ENCODE peak calls at places on chromosomes 7 and 10, in four cellular contexts. V is IMR-90, X is fibroblast of lung, Q is hepatocyte. L is an unnamed sample. For H3K36me3, the result is how much of the 10 kb centered on the place peaks cover.

GRCh38 chr7:28358423-28358868 is 53.9 kb upstream of the CREB5 start:
- DNase-seq in X (peak), Q (no peak), V (peak), L (peak)

GRCh38 chr7:131221061-131221460 is 106.6 kb upstream of the MKLN1 start:
- DNase-seq in V (no peak), X (no peak), Q (no peak), L (no peak)

GRCh38 chr7:98199131-98199530 is 12.1 kb upstream of the BHLHA15 start:
- DNase-seq in V (peak), Q (no peak), X (no peak), L (peak)

GRCh38 chr7:16428182-16428581 is 6.8 kb upstream of the CRPPA start:
- DNase-seq in V (no peak), X (no peak), Q (no peak), L (no peak)

GRCh38 chr10:1736180-1736971 is 949 bp downstream of the ADARB2 start:
- DNase-seq in Q (no peak), V (no peak), X (no peak), L (no peak)

GRCh38 chr10:91743460-91743859 is 54.8 kb upstream of the TNKS2 start:
- DNase-seq in X (no peak), V (no peak), Q (no peak), L (no peak)

GRCh38 chr10:93542358-93542791 is 24.1 kb upstream of the FFAR4 start:
- DNase-seq in Q (peak), X (peak), V (peak), L (peak)

GRCh38 chr7:28135296-28135695 is 45.3 kb downstream of the JAZF1 start:
- DNase-seq in V (no peak), X (peak), Q (no peak), L (no peak)

GRCh38 chr10:79028456-79029010 is 40.2 kb upstream of the ZMIZ1 start:
- DNase-seq in X (no peak), Q (no peak), V (no peak), L (no peak)

GRCh38 chr7:28292826-28293528 is 112.4 kb upstream of the JAZF1 start:
- DNase-seq in V (no peak), X (peak), Q (no peak), L (no peak)

GRCh38 chr10:70232155-70232858 is 922 bp downstream of the PPA1 start:
- DNase-seq in X (peak), Q (peak), V (peak), L (peak)

GRCh38 chr7:37448057-37448636 is 517 bp downstream of the ELMO1 start:
- DNase-seq in Q (no peak), V (no peak), X (no peak), L (no peak)

GRCh38 chr10:97163646-97164535 is 21.9 kb downstream of the SLIT1 start:
- DNase-seq in X (no peak), Q (no peak), V (no peak), L (no peak)

GRCh38 chr10:12010353-12010752 is 32.3 kb downstream of the UPF2 start:
- DNase-seq in V (no peak), Q (no peak), X (no peak), L (no peak)

GRCh38 chr10:12006671-12007070 is 35.9 kb downstream of the UPF2 start:
- DNase-seq in X (no peak), Q (no peak), V (no peak), L (no peak)
- H3K4me2 ChIP-seq in X (no peak), Q (no peak), V (no peak), L (no peak)

GRCh38 chr10:114304566-114305421 is 65.7 kb downstream of the VWA2 start:
- DNase-seq in X (no peak), Q (peak), V (no peak), L (no peak)

GRCh38 chr10:114301951-114302710 is 63.1 kb downstream of the VWA2 start:
- DNase-seq in X (no peak), V (no peak), Q (no peak), L (no peak)

GRCh38 chr10:114305521-114305925 is 66.5 kb downstream of the VWA2 start:
- DNase-seq in Q (no peak), X (no peak), V (no peak), L (no peak)

GRCh38 chr10:114303556-114303955 is 64.5 kb downstream of the VWA2 start:
- DNase-seq in Q (no peak), V (no peak), X (no peak), L (no peak)

DNA sequence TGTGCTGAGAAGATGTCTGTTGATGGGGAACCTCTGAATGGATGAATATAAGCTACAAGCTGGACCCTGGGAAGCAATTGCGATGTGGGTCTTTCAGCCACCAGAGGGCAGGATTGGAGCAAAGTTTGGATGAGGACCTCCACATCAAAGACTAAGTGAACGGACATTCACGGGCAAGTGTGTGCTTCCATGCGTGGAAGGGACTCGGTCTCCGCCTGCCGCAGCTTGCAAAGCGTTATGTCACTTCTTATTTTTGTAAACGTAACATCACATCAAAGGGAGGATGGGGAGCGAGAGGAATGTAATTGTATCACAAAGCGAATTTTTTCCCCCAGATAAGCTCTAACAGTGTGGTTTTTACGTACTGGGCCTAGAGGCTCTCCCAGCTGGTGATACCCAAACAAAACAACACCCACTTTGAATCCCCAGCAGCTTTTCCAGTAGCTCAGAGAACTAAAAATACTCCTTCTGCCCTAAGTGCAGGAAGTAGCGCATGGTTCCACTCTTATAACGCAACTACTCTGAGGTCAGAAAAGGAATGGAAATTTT is 65.0 kb downstream of the VWA2 start:
- DNase-seq in V (peak), Q (peak), X (peak), L (peak)
- H2AFZ ChIP-seq in V (peak), Q (peak), X (peak), L (no peak)

GRCh38 chr10:68489919-68490318 is 18.1 kb upstream of the DNA2 start:
- DNase-seq in Q (no peak), X (no peak), V (no peak), L (no peak)
- H3K36me3 ChIP-seq in Q (under half), X (under half), V (under half), L (half or more)

GRCh38 chr10:128853537-128853936 is 613.5 kb upstream of the MGMT start:
- DNase-seq in Q (no peak), X (no peak), V (no peak), L (no peak)

GRCh38 chr10:128852902-128853301 is 614.1 kb upstream of the MGMT start:
- DNase-seq in X (no peak), Q (no peak), V (no peak), L (no peak)

GRCh38 chr10:128851726-128852125 is 615.3 kb upstream of the MGMT start:
- DNase-seq in Q (no peak), X (no peak), V (no peak), L (no peak)

GRCh38 chr10:128851281-128851680 is 615.8 kb upstream of the MGMT start:
- DNase-seq in Q (no peak), X (no peak), V (no peak), L (no peak)

DNA sequence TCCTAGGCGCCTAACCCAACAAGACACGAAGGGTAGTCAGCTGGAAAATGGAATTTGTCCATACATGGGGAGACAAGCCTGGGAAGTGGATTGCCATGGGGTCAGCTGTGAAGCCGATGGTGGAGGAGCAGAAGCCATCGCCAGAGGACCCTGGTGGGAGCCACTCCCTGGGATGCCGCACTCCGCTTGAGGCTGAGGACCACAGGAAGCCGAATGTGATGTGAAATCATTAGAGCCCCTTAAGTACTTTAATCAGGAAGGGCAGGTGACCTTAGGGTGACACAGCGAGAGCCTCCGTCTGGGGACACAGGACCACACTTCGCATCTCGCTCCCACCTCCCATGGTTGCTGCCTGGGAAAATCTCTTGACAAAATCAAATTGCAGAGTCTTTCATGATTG is 614.6 kb upstream of the MGMT start:
- DNase-seq in X (no peak), Q (no peak), V (no peak), L (no peak)
- H3K4me2 ChIP-seq in X (no peak), Q (no peak), V (no peak), L (no peak)

DNA sequence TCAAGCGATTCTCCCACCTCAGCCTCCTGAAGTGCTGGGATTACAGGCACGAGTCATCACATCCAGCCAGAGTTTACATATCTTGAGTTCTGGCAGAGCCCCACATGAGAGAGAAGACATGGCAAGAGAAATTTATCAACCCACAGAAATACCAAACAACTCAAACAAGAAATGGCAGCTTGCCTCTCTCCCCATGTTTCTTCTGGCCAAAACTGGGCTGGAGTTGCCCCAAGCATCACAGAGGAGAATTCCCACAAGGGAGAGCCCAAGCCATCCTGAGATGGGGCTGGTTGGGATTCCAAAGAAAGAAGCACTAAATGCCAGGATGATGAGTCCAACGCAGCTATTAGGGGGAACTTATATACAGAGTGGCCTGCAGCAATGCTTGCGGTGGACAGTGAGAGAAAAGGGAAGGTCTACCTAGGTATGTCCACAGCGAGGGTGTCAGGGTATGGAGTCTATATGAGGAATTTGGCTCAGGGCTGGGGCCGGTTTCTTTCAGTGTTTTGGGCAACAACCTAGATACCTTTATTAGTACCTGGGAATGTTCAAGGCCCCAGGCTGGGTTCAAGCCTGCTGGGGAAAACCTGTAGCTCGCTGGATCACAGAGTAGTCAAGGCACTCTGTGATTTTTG is 14.5 kb upstream of the PAX4 start:
- DNase-seq in V (peak), Q (no peak), X (peak), L (peak)
- H2AFZ ChIP-seq in V (no peak), Q (no peak), X (no peak), L (no peak)

DNA sequence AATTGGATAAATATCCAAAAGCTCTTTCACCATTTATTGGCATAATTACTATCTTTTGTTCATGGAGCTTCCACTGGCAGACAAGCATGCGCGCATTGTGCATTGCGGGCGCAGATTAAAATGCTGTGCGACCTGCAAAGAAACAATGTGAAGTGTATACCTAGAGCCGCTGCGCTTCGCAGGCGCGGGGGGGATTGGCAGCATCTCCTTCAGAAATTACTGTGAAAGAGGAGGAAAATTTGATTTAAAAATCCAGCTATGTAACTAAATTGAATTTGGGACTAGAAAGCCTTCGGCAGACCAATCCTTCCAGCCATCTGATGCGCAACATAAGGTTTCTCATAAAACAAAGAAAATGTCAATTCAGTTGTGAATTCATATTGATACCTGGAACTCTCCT is 10.3 kb upstream of the NPM3 start:
- DNase-seq in V (no peak), X (no peak), Q (no peak), L (no peak)
- H3K36me3 ChIP-seq in V (half or more), X (under half), Q (under half), L (half or more)

GRCh38 chr7:93148727-93149126 is 542 bp upstream of the SAMD9L start:
- DNase-seq in X (no peak), Q (no peak), V (no peak), L (no peak)

GRCh38 chr7:93146465-93147127 is 1.6 kb downstream of the SAMD9L start:
- DNase-seq in X (no peak), V (no peak), Q (no peak), L (no peak)

GRCh38 chr7:93147358-93147757 is 827 bp downstream of the SAMD9L start:
- DNase-seq in Q (peak), X (peak), V (peak), L (peak)

GRCh38 chr7:93146036-93146435 is 2.1 kb downstream of the SAMD9L start:
- DNase-seq in X (no peak), Q (no peak), V (no peak), L (no peak)

GRCh38 chr7:93148135-93148534 is at the start of gene SAMD9L:
- DNase-seq in X (peak), V (peak), Q (no peak), L (peak)
- H3K4me2 ChIP-seq in X (peak), V (peak), Q (peak), L (peak)

GRCh38 chr7:12031638-12032037 is 179.5 kb upstream of the TMEM106B start:
- DNase-seq in Q (peak), X (peak), V (peak), L (peak)
- H2AFZ ChIP-seq in Q (no peak), X (no peak), V (no peak), L (no peak)

GRCh38 chr10:102150970-102151773 is 1.0 kb upstream of the NOLC1 start:
- DNase-seq in V (peak), X (peak), Q (peak), L (peak)
- H3K36me3 ChIP-seq in V (under half), X (under half), Q (under half), L (under half)

GRCh38 chr10:58647770-58648169 is 135.1 kb downstream of the BICC1 start:
- DNase-seq in Q (no peak), V (peak), X (peak), L (no peak)
- H3K4me2 ChIP-seq in Q (peak), V (peak), X (no peak), L (no peak)